ENCODE peak calls at places on chromosomes 6 and 20, in nine cellular contexts. Q, J, P, G, A, Y, K, U and Z are unnamed samples.

GRCh38 chr20:49384437-49385434 is 97.7 kb downstream of the KCNB1 start:
- DNase-seq in Q (no peak), J (no peak), P (peak; percentile 62), G (peak; percentile 55), A (peak; percentile 59), Y (peak; percentile 23), K (peak; percentile 86), U (peak; percentile 97), Z (peak; percentile 69)

GRCh38 chr6:56223995-56224394 is 23.4 kb downstream of the COL21A1 start:
- DNase-seq in Q (peak; percentile 94), J (no peak), P (peak; percentile 95), G (no peak), A (no peak), Y (no peak), K (no peak), U (no peak), Z (no peak)

GRCh38 chr6:137323860-137324259 is 104.7 kb upstream of the IFNGR1 start:
- DNase-seq in Q (peak; percentile 17), J (no peak), P (no peak), G (peak; percentile 12), A (no peak), Y (no peak), K (no peak), U (no peak), Z (no peak)

GRCh38 chr6:129314575-129314974 is 395.4 kb downstream of the ARHGAP18 start:
- DNase-seq in Q (no peak), J (no peak), P (no peak), G (no peak), A (no peak), Y (no peak), K (peak; percentile 69), U (no peak), Z (no peak)

GRCh38 chr20:36167826-36168634 is 13.5 kb downstream of the EPB41L1 start:
- DNase-seq in Q (peak; percentile 71), J (no peak), P (peak; percentile 36), G (no peak), A (no peak), Y (peak; percentile 64), K (peak; percentile 20), U (no peak), Z (no peak)

GRCh38 chr6:130366011-130366963 is at the start of gene TMEM200A:
- DNase-seq in Q (peak; percentile 20), J (no peak), P (peak; percentile 91), G (no peak), A (peak; percentile 30), Y (no peak), K (peak; percentile 85), U (peak; percentile 66), Z (peak; percentile 60)

GRCh38 chr20:36549628-36549941 is 8.3 kb downstream of the MYL9 start:
- DNase-seq in Q (no peak), J (no peak), P (no peak), G (no peak), A (no peak), Y (no peak), K (peak; percentile 60), U (no peak), Z (no peak)

GRCh38 chr6:387293-387694 is 4.3 kb upstream of the IRF4 start:
- DNase-seq in Q (no peak), J (no peak), P (peak; percentile 19), G (no peak), A (no peak), Y (no peak), K (no peak), U (no peak), Z (no peak)

GRCh38 chr6:35391240-35391968 is 49.0 kb downstream of the PPARD start:
- DNase-seq in Q (peak; percentile 99), J (no peak), P (peak; percentile 79), G (no peak), A (peak; percentile 39), Y (no peak), K (no peak), U (no peak), Z (no peak)

GRCh38 chr20:41862476-41862875 is 244.3 kb upstream of the CHD6 start:
- DNase-seq in Q (peak; percentile 16), J (no peak), P (no peak), G (no peak), A (no peak), Y (no peak), K (no peak), U (no peak), Z (no peak)

DNA sequence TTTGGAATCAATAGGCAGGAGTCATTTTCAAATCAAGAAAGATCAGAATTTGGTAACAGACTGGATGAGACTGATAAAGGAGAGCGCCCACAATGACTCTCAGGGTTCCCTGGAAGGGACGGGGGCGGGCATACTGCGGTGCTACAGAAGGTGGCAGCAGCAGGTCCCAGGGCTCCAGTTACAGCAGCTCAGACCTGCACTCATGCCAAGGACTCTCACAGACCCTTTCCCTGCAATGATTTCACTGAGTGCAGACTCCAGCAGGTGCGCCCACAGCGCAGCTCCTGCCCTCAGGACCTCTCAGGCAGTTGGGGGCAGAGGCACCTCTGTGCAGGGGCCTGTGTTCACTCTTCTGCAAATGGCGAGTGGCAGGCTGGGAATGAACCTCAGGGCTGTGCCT is 359.8 kb downstream of the ZFAND3 start:
- DNase-seq in Q (no peak), J (no peak), P (no peak), G (no peak), A (peak; percentile 15), Y (no peak), K (no peak), U (peak; percentile 13), Z (no peak)
- TF ChIP-seq CTCF in Q (no peak), J (no peak), P (no peak), G (no peak), A (no peak), Y (no peak), K (no peak), U (no peak), Z (no peak)

GRCh38 chr6:167493310-167493709 is 168.4 kb downstream of the TTLL2 start:
- DNase-seq in Q (no peak), J (no peak), P (no peak), G (no peak), A (no peak), Y (no peak), K (no peak), U (no peak), Z (no peak)

GRCh38 chr6:167493961-167494697 is 169.2 kb downstream of the TTLL2 start:
- DNase-seq in Q (no peak), J (no peak), P (no peak), G (no peak), A (no peak), Y (no peak), K (no peak), U (no peak), Z (no peak)

GRCh38 chr6:167494698-167495435 is 170.0 kb downstream of the TTLL2 start:
- DNase-seq in Q (no peak), J (no peak), P (no peak), G (no peak), A (no peak), Y (no peak), K (no peak), U (no peak), Z (no peak)

GRCh38 chr6:167491403-167492095 is 166.7 kb downstream of the TTLL2 start:
- DNase-seq in Q (no peak), J (no peak), P (no peak), G (no peak), A (no peak), Y (no peak), K (no peak), U (no peak), Z (no peak)

GRCh38 chr6:167492096-167492449 is 167.2 kb downstream of the TTLL2 start:
- DNase-seq in Q (no peak), J (no peak), P (no peak), G (no peak), A (no peak), Y (no peak), K (no peak), U (no peak), Z (no peak)
- TF ChIP-seq CTCF in Q (no peak), J (no peak), P (no peak), G (no peak), A (no peak), Y (no peak), K (no peak), U (no peak), Z (no peak)

DNA sequence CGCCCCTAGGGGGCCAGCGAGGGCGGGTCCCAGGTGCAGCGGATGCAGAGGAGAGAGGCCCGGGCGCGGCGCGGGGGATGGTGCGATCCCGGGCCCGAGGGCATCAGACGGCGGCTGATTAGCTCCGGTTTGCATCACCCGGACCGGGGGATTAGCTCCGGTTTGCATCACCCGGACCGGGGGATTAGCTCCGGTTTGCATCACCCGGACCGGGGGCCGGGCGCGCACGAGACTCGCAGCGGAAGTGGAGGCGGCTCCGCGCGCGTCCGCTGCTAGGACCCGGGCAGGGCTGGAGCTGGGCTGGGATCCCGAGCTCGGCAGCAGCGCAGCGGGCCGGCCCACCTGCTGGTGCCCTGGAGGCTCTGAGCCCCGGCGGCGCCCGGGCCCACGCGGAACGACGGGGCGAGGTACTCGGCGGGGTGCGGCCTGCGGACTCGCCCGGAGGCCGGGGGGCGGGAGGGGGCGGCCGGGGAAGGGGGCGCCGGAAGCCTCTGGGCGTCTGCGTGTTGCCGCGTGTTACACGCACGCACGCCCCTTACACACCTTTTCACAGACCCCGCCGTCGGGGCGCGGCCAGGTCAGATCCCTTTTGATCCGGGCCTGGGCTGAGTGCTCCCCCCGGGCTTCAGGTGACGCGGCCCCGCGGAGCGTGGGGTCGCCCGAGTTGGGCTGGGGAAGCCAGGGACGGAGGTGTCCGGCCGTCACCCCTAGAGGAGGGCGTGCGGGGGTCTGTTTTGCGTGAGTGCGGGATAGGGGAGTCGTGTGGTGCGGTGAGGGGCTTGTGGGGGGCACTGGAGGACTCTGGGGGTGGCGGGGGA is 412 bp downstream of the TRIB3 start:
- DNase-seq in Q (peak; percentile 52), J (peak; percentile 26), P (peak; percentile 93), G (peak; percentile 81), A (peak; percentile 59), Y (peak; percentile 70), K (peak; percentile 89), U (peak; percentile 84), Z (peak; percentile 65)
- TF ChIP-seq CTCF in Q (peak; percentile 45), J (no peak), P (no peak), G (peak; percentile 18), A (no peak), Y (no peak), K (no peak), U (no peak), Z (peak; percentile 43)

GRCh38 chr6:34196116-34196832 is 40.4 kb upstream of the HMGA1 start:
- DNase-seq in Q (peak; percentile 22), J (peak; percentile 35), P (peak; percentile 93), G (peak; percentile 88), A (peak; percentile 90), Y (peak; percentile 91), K (peak; percentile 94), U (peak; percentile 81), Z (peak; percentile 82)

GRCh38 chr6:34190504-34191122 is 44.7 kb upstream of the GRM4 start:
- DNase-seq in Q (no peak), J (no peak), P (no peak), G (no peak), A (no peak), Y (no peak), K (no peak), U (no peak), Z (no peak)

GRCh38 chr6:34196833-34197195 is 39.9 kb upstream of the HMGA1 start:
- DNase-seq in Q (no peak), J (no peak), P (no peak), G (no peak), A (no peak), Y (no peak), K (peak; percentile 71), U (peak; percentile 23), Z (no peak)

GRCh38 chr6:34195726-34196115 is 41.0 kb upstream of the HMGA1 start:
- DNase-seq in Q (no peak), J (no peak), P (no peak), G (no peak), A (no peak), Y (no peak), K (peak; percentile 69), U (no peak), Z (no peak)

GRCh38 chr6:34194770-34195169 is 41.9 kb upstream of the HMGA1 start:
- DNase-seq in Q (no peak), J (no peak), P (no peak), G (no peak), A (no peak), Y (no peak), K (peak; percentile 22), U (no peak), Z (no peak)
- TF ChIP-seq CTCF in Q (no peak), J (no peak), P (no peak), G (no peak), A (no peak), Y (no peak), K (no peak), U (no peak), Z (no peak)